ENCODE peak calls at places on chromosomes 13 and 19, in four cellular contexts. K is ELR; P is B cell; G is stimulated activated CD4-positive, alpha-beta T cell treated with anti-CD3 and anti-CD28 coated beads, TNF-alpha, amount 100 ng/mL, for 48 hours. F is an unnamed sample.
A peak's percentile ranks its signal among the peaks of the same experiment; 100 is the strongest.

GRCh38 chr19:5624154-5624663 is 1.3 kb downstream of the SAFB start:
- DNase-seq in P (no peak), K (peak; percentile 56), G (no peak), F (no peak)

GRCh38 chr13:97275775-97276501 is 53.8 kb downstream of the MBNL2 start:
- DNase-seq in G (no peak), K (no peak), P (no peak), F (no peak)

GRCh38 chr19:1068111-1069001 is 1.4 kb downstream of the ARHGAP45 start:
- DNase-seq in G (no peak), K (no peak), P (peak; percentile 74), F (no peak)

GRCh38 chr13:47092202-47092601 is 195.3 kb upstream of the HTR2A start:
- DNase-seq in P (no peak), G (no peak), K (no peak), F (no peak)

GRCh38 chr13:31374682-31375081 is 174.9 kb downstream of the B3GLCT start:
- DNase-seq in K (no peak), G (no peak), P (no peak), F (no peak)

GRCh38 chr13:102645701-102646100 is 48.9 kb downstream of the TPP2 start:
- DNase-seq in G (no peak), K (no peak), P (no peak), F (no peak)

GRCh38 chr13:26867451-26868067 is 107.0 kb upstream of the GPR12 start:
- DNase-seq in P (no peak), G (no peak), K (peak; percentile 26), F (no peak)

GRCh38 chr13:76912476-76912875 is 26.3 kb upstream of the KCTD12 start:
- DNase-seq in P (no peak), K (no peak), G (no peak), F (no peak)

GRCh38 chr19:2229103-2230028 is 6.8 kb downstream of the PLEKHJ1 start:
- DNase-seq in K (no peak), P (no peak), G (no peak), F (no peak)

GRCh38 chr13:30353601-30354000 is 46.2 kb upstream of the KATNAL1 start:
- DNase-seq in G (no peak), P (no peak), K (no peak), F (no peak)

GRCh38 chr13:63636231-63636993 is 2220.8 kb upstream of the PCDH20 start:
- DNase-seq in G (no peak), K (peak; percentile 50), P (no peak), F (no peak)

GRCh38 chr19:47084879-47085439 is 28.6 kb downstream of the ZC3H4 start:
- DNase-seq in K (no peak), G (no peak), P (no peak), F (no peak)

GRCh38 chr19:42282036-42282762 is 13.1 kb downstream of the CIC start:
- DNase-seq in K (peak; percentile 42), G (no peak), P (no peak), F (no peak)

GRCh38 chr13:38630780-38631179 is 56.1 kb upstream of the FREM2 start:
- DNase-seq in G (no peak), P (no peak), K (peak; percentile 26), F (no peak)

GRCh38 chr19:46748325-46749109 is 2.3 kb upstream of the STRN4 start:
- DNase-seq in P (peak; percentile 72), G (peak; percentile 52), K (peak; percentile 79), F (no peak)

GRCh38 chr19:54325194-54325621 is 12.2 kb upstream of the LILRA5 start:
- DNase-seq in K (peak; percentile 41), P (peak; percentile 59), G (no peak), F (peak; percentile 46)

GRCh38 chr19:8306235-8307054 is 1.7 kb downstream of the CD320 start:
- DNase-seq in G (no peak), K (no peak), P (no peak), F (no peak)

GRCh38 chr19:485583-486236 is 10.6 kb upstream of the MADCAM1 start:
- DNase-seq in K (peak; percentile 74), G (no peak), P (no peak), F (no peak)

GRCh38 chr13:38180100-38180499 is 169.6 kb upstream of the UFM1 start:
- DNase-seq in G (no peak), P (no peak), K (peak; percentile 20), F (no peak)

GRCh38 chr19:7756258-7756657 is 6.8 kb upstream of the CLEC4M start:
- DNase-seq in K (no peak), P (no peak), G (no peak), F (no peak)

GRCh38 chr13:98520674-98521449 is 56.0 kb downstream of the STK24 start:
- DNase-seq in P (no peak), K (no peak), G (no peak), F (no peak)

F was measured in GM12891.